ENCODE peak calls at places on chromosomes 6 and 20, in four cellular contexts. I, N, G and Z are unnamed samples.

GRCh38 chr6:116876635-116877611 is at the start of gene RFX6:
- DNase-seq in I (no peak), G (peak; percentile 24), N (no peak), Z (no peak)

GRCh38 chr6:35011096-35012041 is 122.3 kb downstream of the ANKS1A start:
- DNase-seq in I (no peak), G (no peak), N (no peak), Z (no peak)

GRCh38 chr6:14706378-14706929 is 539.4 kb upstream of the JARID2 start:
- DNase-seq in I (peak; percentile 98), N (no peak), G (no peak), Z (peak; percentile 98)

GRCh38 chr6:165245716-165246115 is 63.7 kb downstream of the C6orf118 start:
- DNase-seq in N (no peak), G (no peak), I (peak; percentile 8), Z (no peak)

GRCh38 chr20:32167552-32167951 is 40.0 kb downstream of the PLAGL2 start:
- DNase-seq in I (no peak), N (no peak), G (no peak), Z (no peak)

GRCh38 chr6:118371955-118372354 is 176.1 kb upstream of the PLN start:
- DNase-seq in I (no peak), N (no peak), G (no peak), Z (no peak)

GRCh38 chr6:56749632-56750151 is 107.0 kb upstream of the DST start:
- DNase-seq in N (no peak), I (peak; percentile 79), G (no peak), Z (peak; percentile 80)

GRCh38 chr6:25951296-25952032 is 11.1 kb upstream of the TRIM38 start:
- DNase-seq in I (no peak), N (no peak), G (no peak), Z (no peak)

GRCh38 chr6:13427838-13428527 is 59.4 kb downstream of the GFOD1 start:
- DNase-seq in I (no peak), G (no peak), N (no peak), Z (no peak)

GRCh38 chr20:11271920-11272594 is 598.3 kb upstream of the JAG1 start:
- DNase-seq in N (no peak), I (no peak), G (no peak), Z (no peak)

GRCh38 chr6:46190889-46191288 is 20.1 kb upstream of the ENPP5 start:
- DNase-seq in G (no peak), N (no peak), I (no peak), Z (no peak)

GRCh38 chr6:43009124-43009523 is 4.6 kb downstream of the MEA1 start:
- DNase-seq in N (peak; percentile 27), G (no peak), I (peak; percentile 31), Z (no peak)

GRCh38 chr6:110813813-110814487 is 1.3 kb downstream of the CDK19 start:
- DNase-seq in G (peak; percentile 40), N (no peak), I (peak; percentile 10), Z (no peak)

GRCh38 chr20:38049800-38050199 is 16.3 kb downstream of the RPRD1B start:
- DNase-seq in G (no peak), N (no peak), I (peak; percentile 51), Z (peak; percentile 41)

GRCh38 chr6:167919349-167919748 is 78.1 kb upstream of the KIF25 start:
- DNase-seq in N (no peak), I (no peak), G (no peak), Z (no peak)

GRCh38 chr20:45087814-45088213 is 13.1 kb downstream of the KCNS1 start:
- DNase-seq in N (no peak), G (no peak), I (peak; percentile 97), Z (no peak)

GRCh38 chr6:42781811-42782688 is at the start of gene BICRAL:
- DNase-seq in G (peak; percentile 62), N (peak; percentile 65), I (peak; percentile 90), Z (no peak)

GRCh38 chr6:8672882-8673281 is 237.5 kb upstream of the SLC35B3 start:
- DNase-seq in I (no peak), G (no peak), N (no peak), Z (no peak)

GRCh38 chr6:169247991-169248390 is 5.7 kb downstream of the THBS2 start:
- DNase-seq in G (no peak), I (peak; percentile 37), N (no peak), Z (no peak)

GRCh38 chr6:37256692-37257319 is 766 bp upstream of the TBC1D22B start:
- DNase-seq in G (no peak), I (peak; percentile 28), N (no peak), Z (no peak)

GRCh38 chr6:68256391-68256790 is 378.7 kb upstream of the ADGRB3 start:
- DNase-seq in G (no peak), I (no peak), N (no peak), Z (no peak)

GRCh38 chr6:125753218-125753936 is 3.9 kb downstream of the HEY2 start:
- DNase-seq in I (peak; percentile 72), N (no peak), G (no peak), Z (no peak)

GRCh38 chr20:36802326-36803223 is 29.0 kb upstream of the DSN1 start:
- DNase-seq in N (no peak), G (no peak), I (peak; percentile 66), Z (no peak)

GRCh38 chr20:24627926-24628325 is 158.5 kb downstream of the SYNDIG1 start:
- DNase-seq in I (no peak), G (no peak), N (no peak), Z (no peak)

GRCh38 chr20:44015733-44016103 is 101.1 kb downstream of the TOX2 start:
- DNase-seq in N (no peak), I (no peak), G (no peak), Z (no peak)

GRCh38 chr6:42128460-42129359 is 13.7 kb downstream of the C6orf132 start:
- DNase-seq in I (no peak), N (no peak), G (no peak), Z (no peak)

GRCh38 chr6:98487612-98488011 is 346.8 kb upstream of the POU3F2 start:
- DNase-seq in N (no peak), G (no peak), I (no peak), Z (no peak)

GRCh38 chr6:85865665-85866372 is 223.1 kb upstream of the SYNCRIP start:
- DNase-seq in G (peak; percentile 32), N (no peak), I (peak; percentile 79), Z (peak; percentile 61)

GRCh38 chr6:162856885-162857284 is 129.1 kb downstream of the PACRG start:
- DNase-seq in N (peak; percentile 45), I (peak; percentile 83), G (no peak), Z (peak; percentile 77)

GRCh38 chr6:19795211-19795610 is 42.0 kb upstream of the ID4 start:
- DNase-seq in G (no peak), I (no peak), N (no peak), Z (no peak)

GRCh38 chr20:51697119-51697826 is 70.9 kb downstream of the ATP9A start:
- DNase-seq in N (no peak), G (no peak), I (peak; percentile 16), Z (no peak)

GRCh38 chr6:116248577-116248976 is 5.3 kb downstream of the TSPYL4 start:
- DNase-seq in I (no peak), G (no peak), N (no peak), Z (no peak)

GRCh38 chr20:25858495-25859425 is 162.1 kb upstream of the ZNF337 start:
- DNase-seq in G (no peak), N (no peak), I (no peak), Z (no peak)

GRCh38 chr6:26576407-26576843 is 20.3 kb upstream of the ABT1 start:
- DNase-seq in G (no peak), N (no peak), I (no peak), Z (no peak)

GRCh38 chr20:22791877-22792525 is 207.6 kb upstream of the FOXA2 start:
- DNase-seq in N (no peak), I (peak; percentile 63), G (no peak), Z (no peak)

GRCh38 chr6:137222376-137222775 is 3.2 kb upstream of the IFNGR1 start:
- DNase-seq in I (no peak), N (no peak), G (no peak), Z (no peak)

GRCh38 chr20:16475225-16475624 is 98.0 kb downstream of the KIF16B start:
- DNase-seq in N (no peak), I (peak; percentile 40), G (no peak), Z (no peak)

DNA sequence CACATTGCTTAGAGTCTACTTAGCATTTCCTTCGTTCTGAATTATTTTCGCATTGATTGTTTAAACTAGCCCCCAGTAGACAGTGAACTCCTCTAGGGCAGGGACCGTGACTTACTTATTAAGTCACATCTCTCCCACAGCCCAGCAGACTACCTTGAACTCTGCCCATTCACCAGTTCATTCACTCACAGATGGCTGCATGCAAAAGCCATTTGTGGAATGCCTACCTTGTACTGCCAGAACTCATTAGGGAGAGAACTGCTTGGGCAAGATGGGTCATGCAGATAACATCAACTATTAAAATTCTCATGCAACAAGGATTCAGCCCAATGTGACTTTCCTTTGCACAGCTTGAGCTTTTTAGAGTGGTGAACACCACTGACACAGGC is 273.7 kb downstream of the CDC5L start:
- DNase-seq in G (no peak), N (no peak), I (no peak), Z (peak; percentile 88)
- TF ChIP-seq CTCF in G (no peak), N (no peak), I (no peak), Z (no peak)

GRCh38 chr20:58378704-58379103 is 10.3 kb upstream of the VAPB start:
- DNase-seq in N (no peak), G (no peak), I (no peak), Z (no peak)
- TF ChIP-seq CTCF in N (peak; percentile 26), G (no peak), I (peak; percentile 27), Z (no peak)

GRCh38 chr6:170572704-170573466 is 11.6 kb downstream of the PDCD2 start:
- DNase-seq in I (no peak), N (no peak), G (no peak), Z (no peak)

GRCh38 chr6:170578909-170579308 is 5.5 kb downstream of the PDCD2 start:
- DNase-seq in I (no peak), N (no peak), G (no peak), Z (no peak)

GRCh38 chr6:170575250-170575649 is 9.2 kb downstream of the PDCD2 start:
- DNase-seq in G (no peak), N (no peak), I (peak; percentile 8), Z (no peak)
- TF ChIP-seq CTCF in G (no peak), N (peak; percentile 53), I (peak; percentile 22), Z (peak; percentile 29)

GRCh38 chr6:74991573-74992332 is 214.1 kb downstream of the COL12A1 start:
- DNase-seq in N (no peak), G (no peak), I (peak; percentile 79), Z (peak; percentile 2)
- TF ChIP-seq CTCF in N (no peak), G (no peak), I (peak; percentile 52), Z (peak; percentile 15)

GRCh38 chr6:130743175-130743574 is 84.0 kb upstream of the SMLR1 start:
- DNase-seq in G (no peak), I (no peak), N (no peak), Z (no peak)
- TF ChIP-seq CTCF in G (no peak), I (peak; percentile 24), N (no peak), Z (peak; percentile 9)